ENCODE peak calls at places on chromosomes 3 and 15, in four cellular contexts. Z is SJSA1, G is GM12865, N is AG04450. S is an unnamed sample.

GRCh38 chr3:45176912-45177311 is 30.7 kb upstream of the CDCP1 start:
- DNase-seq in Z (no peak), G (no peak), N (no peak), S (no peak)

GRCh38 chr3:105402287-105402801 is 35.6 kb downstream of the ALCAM start:
- DNase-seq in Z (peak), G (no peak), N (no peak), S (no peak)

GRCh38 chr3:40268708-40269524 is 40.6 kb upstream of the EIF1B start:
- DNase-seq in Z (no peak), G (no peak), N (no peak), S (no peak)

GRCh38 chr3:149771652-149772271 is 19.5 kb upstream of the COMMD2 start:
- DNase-seq in Z (peak), G (peak), N (no peak), S (peak)

GRCh38 chr15:41971089-41971892 is 1.1 kb downstream of the EHD4 start:
- DNase-seq in Z (peak), G (peak), N (no peak), S (peak)

GRCh38 chr3:105938101-105938500 is 69.3 kb upstream of the CBLB start:
- DNase-seq in Z (no peak), G (no peak), N (no peak), S (no peak)

GRCh38 chr15:25536801-25537310 is 98.0 kb upstream of the UBE3A start:
- DNase-seq in Z (no peak), G (no peak), N (no peak), S (no peak)

GRCh38 chr3:53161345-53161819 is 373 bp downstream of the PRKCD start:
- DNase-seq in Z (peak), G (peak), N (no peak), S (no peak)

GRCh38 chr15:55791576-55792400 is 48.8 kb upstream of the PRTG start:
- DNase-seq in Z (no peak), G (no peak), N (no peak), S (no peak)

GRCh38 chr3:4417449-4417848 is 49.6 kb downstream of the SUMF1 start:
- DNase-seq in Z (no peak), G (no peak), N (peak), S (no peak)

GRCh38 chr3:47293822-47294221 is 11.1 kb downstream of the KLHL18 start:
- DNase-seq in Z (no peak), G (no peak), N (no peak), S (no peak)

GRCh38 chr3:47473391-47473790 is 2.4 kb downstream of the SCAP start:
- DNase-seq in Z (no peak), G (no peak), N (no peak), S (no peak)

GRCh38 chr3:147409143-147410121 is at the start of gene ZIC1:
- DNase-seq in Z (peak), G (no peak), N (no peak), S (no peak)

GRCh38 chr15:66220587-66220986 is 33.0 kb downstream of the MEGF11 start:
- DNase-seq in Z (no peak), G (no peak), N (no peak), S (no peak)

GRCh38 chr3:157624801-157625200 is 121.6 kb upstream of the VEPH1 start:
- DNase-seq in Z (no peak), G (no peak), N (no peak), S (no peak)

GRCh38 chr3:72580246-72580756 is 267.9 kb downstream of the SHQ1 start:
- DNase-seq in Z (no peak), G (no peak), N (no peak), S (no peak)

GRCh38 chr15:45150481-45150880 is 20.7 kb downstream of the DUOX1 start:
- DNase-seq in Z (no peak), G (no peak), N (no peak), S (no peak)

GRCh38 chr15:89161666-89162065 is 59.7 kb downstream of the RLBP1 start:
- DNase-seq in Z (no peak), G (no peak), N (no peak), S (no peak)

GRCh38 chr15:93331545-93332117 is 242.6 kb upstream of the RGMA start:
- DNase-seq in Z (no peak), G (no peak), N (no peak), S (no peak)

GRCh38 chr15:71811036-71811736 is 832 bp downstream of the NR2E3 start:
- DNase-seq in Z (no peak), G (no peak), N (no peak), S (no peak)

GRCh38 chr15:69482686-69483256 is 30.2 kb downstream of the RPLP1 start:
- DNase-seq in Z (no peak), G (no peak), N (no peak), S (no peak)

GRCh38 chr3:123370819-123371218 is 78.1 kb downstream of the ADCY5 start:
- DNase-seq in Z (no peak), G (no peak), N (no peak), S (no peak)

GRCh38 chr15:65026756-65027155 is 2.7 kb downstream of the MTFMT start:
- DNase-seq in Z (no peak), G (no peak), N (no peak), S (no peak)

GRCh38 chr15:80618666-80619481 is 76.2 kb upstream of the ABHD17C start:
- DNase-seq in Z (no peak), G (no peak), N (no peak), S (no peak)

GRCh38 chr3:59908280-59908679 is 858.5 kb upstream of the CFAP20DC start:
- DNase-seq in Z (no peak), G (no peak), N (no peak), S (no peak)

GRCh38 chr15:62684143-62684808 is 358.3 kb upstream of the TPM1 start:
- DNase-seq in Z (no peak), G (no peak), N (no peak), S (no peak)

S was measured in NAMALWA.